ENCODE peak calls at places on chromosomes 7 and 10, in ten cellular contexts. C is activated naive CD8-positive, alpha-beta T cell treated with anti-CD3 and anti-CD28 coated beads, Interleukin-2, amount 10 ng/mL, durations not matched to agents 7 days and 5 days; D is pancreas; W is right cardiac atrium; O is psoas muscle; V is activated CD8-positive, alpha-beta memory T cell treated with anti-CD3 and anti-CD28 coated beads, Interleukin-2, amount 10 ng/mL, durations not matched to agents 7 days and 5 days; Z is left lung; F is activated CD4-positive, alpha-beta T cell treated with anti-CD3 and anti-CD28 coated beads for 36 hours; N is stimulated activated memory B cell treated with anti-CD40 and anti-IgM and Interleukin-4, amounts not matched to agents 10 μg/mL and 1 μg/mL and 100 μg/mL, for 72 hours; G is CD8-positive, alpha-beta T cell. X is an unnamed sample.

GRCh38 chr10:118459642-118460193 is 117.6 kb upstream of the FAM204A start:
- ATAC-seq in O (peak), W (peak), F (peak), N (no peak), C (peak), G (no peak), D (peak), Z (peak), V (peak), X (peak)

GRCh38 chr7:156578578-156578940 is 62.0 kb upstream of the RNF32 start:
- ATAC-seq in N (no peak), F (no peak), G (no peak), V (no peak), Z (no peak), O (no peak), W (no peak), D (no peak), C (no peak), X (no peak)

GRCh38 chr10:114526112-114526496 is 121.8 kb upstream of the AFAP1L2 start:
- ATAC-seq in N (peak), O (no peak), C (peak), W (peak), D (peak), V (peak), G (peak), F (peak), Z (peak), X (peak)

GRCh38 chr7:27367179-27367929 is 124.8 kb downstream of the EVX1 start:
- ATAC-seq in C (no peak), V (no peak), F (no peak), W (no peak), D (no peak), G (no peak), O (no peak), N (no peak), Z (no peak), X (no peak)

GRCh38 chr7:142855401-142855743 is 496 bp downstream of the EPHB6 start:
- ATAC-seq in D (peak), G (no peak), Z (no peak), V (no peak), N (no peak), F (no peak), O (peak), C (no peak), W (no peak), X (no peak)

GRCh38 chr7:139061416-139061815 is 25.6 kb upstream of the ZC3HAV1L start:
- ATAC-seq in V (no peak), C (no peak), Z (no peak), N (no peak), G (no peak), O (no peak), D (no peak), W (no peak), F (peak), X (peak)

GRCh38 chr10:70758757-70759514 is 26.2 kb downstream of the TBATA start:
- ATAC-seq in C (peak), Z (peak), N (no peak), D (peak), O (peak), G (peak), F (peak), V (peak), W (peak), X (peak)

GRCh38 chr10:119335671-119336353 is 128.4 kb downstream of the GRK5 start:
- ATAC-seq in O (peak), V (no peak), C (no peak), F (no peak), D (peak), N (no peak), W (peak), Z (peak), G (no peak), X (no peak)

GRCh38 chr10:92419740-92420553 is 129.0 kb downstream of the MARCHF5 start:
- ATAC-seq in V (no peak), C (no peak), O (peak), N (peak), D (peak), G (no peak), W (peak), Z (peak), F (no peak), X (no peak)

GRCh38 chr10:9745158-9745557 is 1272.5 kb upstream of the CELF2 start:
- ATAC-seq in D (no peak), G (no peak), Z (no peak), F (no peak), V (no peak), C (no peak), N (no peak), O (no peak), W (no peak), X (no peak)

GRCh38 chr7:144907577-144907976 is 71.7 kb upstream of the TPK1 start:
- ATAC-seq in D (no peak), N (peak), O (no peak), C (no peak), G (no peak), Z (no peak), V (no peak), W (no peak), F (peak), X (peak)

GRCh38 chr7:137848095-137848494 is 1.3 kb upstream of the DGKI start:
- ATAC-seq in Z (no peak), F (no peak), D (no peak), V (no peak), W (no peak), N (no peak), O (no peak), G (no peak), C (no peak), X (no peak)

GRCh38 chr7:116999316-116999715 is 46.0 kb downstream of the ST7 start:
- ATAC-seq in C (no peak), N (no peak), W (no peak), D (no peak), G (no peak), F (no peak), V (no peak), Z (no peak), O (no peak), X (no peak)

GRCh38 chr10:25531662-25532061 is 356.9 kb downstream of the GPR158 start:
- ATAC-seq in D (no peak), V (no peak), W (no peak), Z (no peak), G (no peak), C (no peak), F (no peak), N (no peak), O (no peak), X (no peak)

GRCh38 chr7:138083859-138084258 is 7.6 kb downstream of the AKR1D1 start:
- ATAC-seq in F (no peak), N (no peak), O (no peak), D (no peak), G (no peak), C (no peak), V (no peak), W (no peak), Z (no peak), X (no peak)

GRCh38 chr10:71714055-71714454 is 5.5 kb downstream of the C10orf105 start:
- ATAC-seq in G (no peak), F (peak), Z (peak), C (no peak), V (no peak), W (no peak), D (no peak), O (no peak), N (no peak), X (peak)

GRCh38 chr7:132456418-132456817 is 119.9 kb downstream of the PLXNA4 start:
- ATAC-seq in O (no peak), F (no peak), W (peak), V (no peak), D (no peak), C (no peak), N (no peak), Z (no peak), G (no peak), X (no peak)

GRCh38 chr7:24882989-24883631 is 96.9 kb downstream of the OSBPL3 start:
- ATAC-seq in F (peak), O (peak), W (peak), C (no peak), G (no peak), N (peak), Z (peak), V (no peak), D (peak), X (peak)

GRCh38 chr7:115574676-115575291 is 455.8 kb downstream of the TFEC start:
- ATAC-seq in O (no peak), V (no peak), Z (no peak), D (no peak), C (no peak), N (no peak), F (no peak), W (no peak), G (no peak), X (no peak)

GRCh38 chr10:85622425-85622824 is 744.2 kb downstream of the GRID1 start:
- ATAC-seq in G (no peak), D (no peak), Z (no peak), V (no peak), N (no peak), O (no peak), F (no peak), C (no peak), W (no peak), X (no peak)

GRCh38 chr7:79964463-79964862 is 170.2 kb upstream of the GNAI1 start:
- ATAC-seq in D (no peak), G (no peak), V (no peak), Z (no peak), C (no peak), O (no peak), W (no peak), N (no peak), F (no peak), X (no peak)